ENCODE peak calls at places on chromosomes 4 and X, in nine cellular contexts. One of them, this sample, is unnamed.

GRCh38 chr4:88341227-88342192 is 37.1 kb upstream of the HERC6 start:
- DNase-seq in ureter: no peak
- DNase-seq in astrocyte of the cerebellum: peak
- DNase-seq in testis: peak
- DNase-seq in G401: peak
- DNase-seq in stimulated activated CD8-positive, alpha-beta memory T cell treated with anti-CD3 and anti-CD28 coated beads, Interleukin-15, amount 100 ng/mL, for 24 hours: no peak
- DNase-seq in sciatic nerve: no peak
- DNase-seq in stimulated activated CD4-positive, alpha-beta T cell treated with anti-CD3 and anti-CD28 coated beads, Interleukin-4, amount 100 ng/mL, for 1 hour: no peak
- DNase-seq in CD8-positive, alpha-beta memory T cell: no peak
- DNase-seq in this sample: no peak

GRCh38 chrX:49878128-49878833 is 1.0 kb upstream of the USP27X start:
- DNase-seq in ureter: peak
- DNase-seq in astrocyte of the cerebellum: no peak
- DNase-seq in testis: peak
- DNase-seq in G401: peak
- DNase-seq in stimulated activated CD8-positive, alpha-beta memory T cell treated with anti-CD3 and anti-CD28 coated beads, Interleukin-15, amount 100 ng/mL, for 24 hours: no peak
- DNase-seq in sciatic nerve: no peak
- DNase-seq in stimulated activated CD4-positive, alpha-beta T cell treated with anti-CD3 and anti-CD28 coated beads, Interleukin-4, amount 100 ng/mL, for 1 hour: no peak
- DNase-seq in CD8-positive, alpha-beta memory T cell: no peak
- DNase-seq in this sample: no peak

GRCh38 chr4:67550491-67551256 is 5.4 kb upstream of the CENPC start:
- DNase-seq in ureter: no peak
- DNase-seq in astrocyte of the cerebellum: no peak
- DNase-seq in testis: no peak
- DNase-seq in G401: no peak
- DNase-seq in stimulated activated CD8-positive, alpha-beta memory T cell treated with anti-CD3 and anti-CD28 coated beads, Interleukin-15, amount 100 ng/mL, for 24 hours: no peak
- DNase-seq in sciatic nerve: no peak
- DNase-seq in stimulated activated CD4-positive, alpha-beta T cell treated with anti-CD3 and anti-CD28 coated beads, Interleukin-4, amount 100 ng/mL, for 1 hour: no peak
- DNase-seq in CD8-positive, alpha-beta memory T cell: no peak
- DNase-seq in this sample: no peak

GRCh38 chrX:37926700-37927099 is 79.3 kb upstream of the DYNLT3 start:
- DNase-seq in ureter: no peak
- DNase-seq in astrocyte of the cerebellum: peak
- DNase-seq in testis: no peak
- DNase-seq in G401: no peak
- DNase-seq in stimulated activated CD8-positive, alpha-beta memory T cell treated with anti-CD3 and anti-CD28 coated beads, Interleukin-15, amount 100 ng/mL, for 24 hours: no peak
- DNase-seq in sciatic nerve: no peak
- DNase-seq in stimulated activated CD4-positive, alpha-beta T cell treated with anti-CD3 and anti-CD28 coated beads, Interleukin-4, amount 100 ng/mL, for 1 hour: no peak
- DNase-seq in CD8-positive, alpha-beta memory T cell: no peak
- DNase-seq in this sample: peak

GRCh38 chr4:72631296-72631695 is 62.3 kb upstream of the ADAMTS3 start:
- DNase-seq in ureter: no peak
- DNase-seq in astrocyte of the cerebellum: peak
- DNase-seq in testis: peak
- DNase-seq in G401: peak
- DNase-seq in stimulated activated CD8-positive, alpha-beta memory T cell treated with anti-CD3 and anti-CD28 coated beads, Interleukin-15, amount 100 ng/mL, for 24 hours: no peak
- DNase-seq in sciatic nerve: peak
- DNase-seq in stimulated activated CD4-positive, alpha-beta T cell treated with anti-CD3 and anti-CD28 coated beads, Interleukin-4, amount 100 ng/mL, for 1 hour: no peak
- DNase-seq in CD8-positive, alpha-beta memory T cell: no peak
- DNase-seq in this sample: no peak

GRCh38 chr4:88881227-88881569 is 175.8 kb downstream of the FAM13A start:
- DNase-seq in ureter: no peak
- DNase-seq in astrocyte of the cerebellum: no peak
- DNase-seq in testis: no peak
- DNase-seq in G401: no peak
- DNase-seq in stimulated activated CD8-positive, alpha-beta memory T cell treated with anti-CD3 and anti-CD28 coated beads, Interleukin-15, amount 100 ng/mL, for 24 hours: no peak
- DNase-seq in sciatic nerve: no peak
- DNase-seq in stimulated activated CD4-positive, alpha-beta T cell treated with anti-CD3 and anti-CD28 coated beads, Interleukin-4, amount 100 ng/mL, for 1 hour: no peak
- DNase-seq in CD8-positive, alpha-beta memory T cell: no peak
- DNase-seq in this sample: no peak

GRCh38 chrX:13647709-13648212 is 5.2 kb upstream of the TCEANC start:
- DNase-seq in ureter: no peak
- DNase-seq in astrocyte of the cerebellum: no peak
- DNase-seq in testis: peak
- DNase-seq in G401: no peak
- DNase-seq in stimulated activated CD8-positive, alpha-beta memory T cell treated with anti-CD3 and anti-CD28 coated beads, Interleukin-15, amount 100 ng/mL, for 24 hours: no peak
- DNase-seq in sciatic nerve: no peak
- DNase-seq in stimulated activated CD4-positive, alpha-beta T cell treated with anti-CD3 and anti-CD28 coated beads, Interleukin-4, amount 100 ng/mL, for 1 hour: peak
- DNase-seq in CD8-positive, alpha-beta memory T cell: peak
- DNase-seq in this sample: no peak

GRCh38 chr4:42574873-42575272 is 82.0 kb downstream of the ATP8A1 start:
- DNase-seq in ureter: no peak
- DNase-seq in astrocyte of the cerebellum: no peak
- DNase-seq in testis: no peak
- DNase-seq in G401: no peak
- DNase-seq in stimulated activated CD8-positive, alpha-beta memory T cell treated with anti-CD3 and anti-CD28 coated beads, Interleukin-15, amount 100 ng/mL, for 24 hours: no peak
- DNase-seq in sciatic nerve: no peak
- DNase-seq in stimulated activated CD4-positive, alpha-beta T cell treated with anti-CD3 and anti-CD28 coated beads, Interleukin-4, amount 100 ng/mL, for 1 hour: no peak
- DNase-seq in CD8-positive, alpha-beta memory T cell: no peak
- DNase-seq in this sample: no peak

GRCh38 chr4:4606321-4606720 is 64.5 kb upstream of the STX18 start:
- DNase-seq in ureter: no peak
- DNase-seq in astrocyte of the cerebellum: no peak
- DNase-seq in testis: no peak
- DNase-seq in G401: no peak
- DNase-seq in stimulated activated CD8-positive, alpha-beta memory T cell treated with anti-CD3 and anti-CD28 coated beads, Interleukin-15, amount 100 ng/mL, for 24 hours: no peak
- DNase-seq in sciatic nerve: no peak
- DNase-seq in stimulated activated CD4-positive, alpha-beta T cell treated with anti-CD3 and anti-CD28 coated beads, Interleukin-4, amount 100 ng/mL, for 1 hour: no peak
- DNase-seq in CD8-positive, alpha-beta memory T cell: no peak
- DNase-seq in this sample: no peak

GRCh38 chr4:40662962-40663604 is 33.4 kb upstream of the RBM47 start:
- DNase-seq in ureter: no peak
- DNase-seq in astrocyte of the cerebellum: peak
- DNase-seq in testis: no peak
- DNase-seq in G401: no peak
- DNase-seq in stimulated activated CD8-positive, alpha-beta memory T cell treated with anti-CD3 and anti-CD28 coated beads, Interleukin-15, amount 100 ng/mL, for 24 hours: no peak
- DNase-seq in sciatic nerve: no peak
- DNase-seq in stimulated activated CD4-positive, alpha-beta T cell treated with anti-CD3 and anti-CD28 coated beads, Interleukin-4, amount 100 ng/mL, for 1 hour: peak
- DNase-seq in CD8-positive, alpha-beta memory T cell: no peak
- DNase-seq in this sample: no peak

GRCh38 chr4:48939785-48940184 is 33.2 kb upstream of the OCIAD2 start:
- DNase-seq in ureter: no peak
- DNase-seq in astrocyte of the cerebellum: peak
- DNase-seq in testis: no peak
- DNase-seq in G401: peak
- DNase-seq in stimulated activated CD8-positive, alpha-beta memory T cell treated with anti-CD3 and anti-CD28 coated beads, Interleukin-15, amount 100 ng/mL, for 24 hours: no peak
- DNase-seq in sciatic nerve: no peak
- DNase-seq in stimulated activated CD4-positive, alpha-beta T cell treated with anti-CD3 and anti-CD28 coated beads, Interleukin-4, amount 100 ng/mL, for 1 hour: no peak
- DNase-seq in CD8-positive, alpha-beta memory T cell: no peak
- DNase-seq in this sample: peak

GRCh38 chr4:5451243-5451642 is 257.1 kb downstream of the EVC2 start:
- DNase-seq in ureter: no peak
- DNase-seq in astrocyte of the cerebellum: no peak
- DNase-seq in testis: no peak
- DNase-seq in G401: no peak
- DNase-seq in stimulated activated CD8-positive, alpha-beta memory T cell treated with anti-CD3 and anti-CD28 coated beads, Interleukin-15, amount 100 ng/mL, for 24 hours: no peak
- DNase-seq in sciatic nerve: no peak
- DNase-seq in stimulated activated CD4-positive, alpha-beta T cell treated with anti-CD3 and anti-CD28 coated beads, Interleukin-4, amount 100 ng/mL, for 1 hour: no peak
- DNase-seq in CD8-positive, alpha-beta memory T cell: no peak
- DNase-seq in this sample: no peak

GRCh38 chr4:89753601-89754066 is 83.3 kb downstream of the SNCA start:
- DNase-seq in ureter: no peak
- DNase-seq in astrocyte of the cerebellum: peak
- DNase-seq in testis: no peak
- DNase-seq in G401: no peak
- DNase-seq in stimulated activated CD8-positive, alpha-beta memory T cell treated with anti-CD3 and anti-CD28 coated beads, Interleukin-15, amount 100 ng/mL, for 24 hours: no peak
- DNase-seq in sciatic nerve: no peak
- DNase-seq in stimulated activated CD4-positive, alpha-beta T cell treated with anti-CD3 and anti-CD28 coated beads, Interleukin-4, amount 100 ng/mL, for 1 hour: no peak
- DNase-seq in CD8-positive, alpha-beta memory T cell: no peak
- DNase-seq in this sample: no peak

GRCh38 chrX:15343075-15343476 is 7.8 kb upstream of the PIGA start:
- DNase-seq in ureter: no peak
- DNase-seq in astrocyte of the cerebellum: no peak
- DNase-seq in testis: no peak
- DNase-seq in G401: no peak
- DNase-seq in stimulated activated CD8-positive, alpha-beta memory T cell treated with anti-CD3 and anti-CD28 coated beads, Interleukin-15, amount 100 ng/mL, for 24 hours: no peak
- DNase-seq in sciatic nerve: no peak
- DNase-seq in stimulated activated CD4-positive, alpha-beta T cell treated with anti-CD3 and anti-CD28 coated beads, Interleukin-4, amount 100 ng/mL, for 1 hour: no peak
- DNase-seq in CD8-positive, alpha-beta memory T cell: no peak
- DNase-seq in this sample: no peak